ENCODE peak calls at places on chromosomes 2 and 18, in seven cellular contexts. G, Z, O, K, Y, H and W are unnamed samples.

GRCh38 chr2:105358593-105358992 is 21.3 kb downstream of the C2orf49 start:
- DNase-seq in K (no peak), Y (no peak), Z (no peak), H (no peak), O (no peak), G (no peak), W (no peak)

GRCh38 chr2:88265352-88265960 is 95.3 kb downstream of the THNSL2 start:
- DNase-seq in Y (no peak), K (no peak), H (no peak), G (no peak), Z (peak; percentile 17), O (no peak), W (no peak)

GRCh38 chr2:72089028-72089427 is 58.6 kb downstream of the CYP26B1 start:
- DNase-seq in H (no peak), Z (no peak), K (no peak), G (no peak), Y (no peak), O (no peak), W (no peak)

GRCh38 chr2:71466301-71467179 is 13.2 kb downstream of the DYSF start:
- DNase-seq in Y (no peak), O (no peak), Z (no peak), H (peak; percentile 37), G (no peak), K (peak; percentile 55), W (no peak)

GRCh38 chr2:42238644-42239288 is 69.6 kb downstream of the EML4 start:
- DNase-seq in O (peak; percentile 39), G (peak; percentile 26), Y (no peak), H (no peak), K (peak; percentile 1), Z (no peak), W (no peak)

GRCh38 chr18:39796413-39796812 is 2158.6 kb upstream of the PIK3C3 start:
- DNase-seq in O (no peak), Y (no peak), K (no peak), G (no peak), H (no peak), Z (no peak), W (no peak)

GRCh38 chr2:16068233-16068940 is 128.0 kb downstream of the MYCN start:
- DNase-seq in K (no peak), G (no peak), H (no peak), Y (no peak), Z (no peak), O (no peak), W (no peak)

GRCh38 chr18:47427951-47428350 is 176.5 kb upstream of the SKOR2 start:
- DNase-seq in H (no peak), Y (no peak), G (no peak), Z (no peak), K (no peak), O (no peak), W (no peak)

GRCh38 chr2:13010283-13010682 is 293.5 kb downstream of the TRIB2 start:
- DNase-seq in H (no peak), Y (no peak), O (no peak), Z (no peak), G (no peak), K (no peak), W (no peak)

GRCh38 chr18:48330016-48330991 is 78.9 kb downstream of the ZBTB7C start:
- DNase-seq in H (no peak), G (no peak), O (no peak), Y (no peak), K (peak; percentile 37), Z (no peak), W (peak; percentile 94)

GRCh38 chr2:126864861-126865260 is 33.8 kb upstream of the TEX51 start:
- DNase-seq in Y (no peak), Z (no peak), K (no peak), G (no peak), O (no peak), H (no peak), W (no peak)

GRCh38 chr2:67867735-67868134 is 195.1 kb downstream of the C1D start:
- DNase-seq in G (no peak), Y (no peak), K (no peak), O (no peak), H (no peak), Z (no peak), W (no peak)

GRCh38 chr2:47551800-47552525 is 149.0 kb downstream of the MSH2 start:
- DNase-seq in K (no peak), Y (no peak), O (no peak), H (no peak), Z (no peak), G (no peak), W (no peak)

GRCh38 chr18:46821856-46822711 is 65.2 kb upstream of the ST8SIA5 start:
- DNase-seq in K (no peak), O (no peak), G (no peak), Y (no peak), Z (no peak), H (no peak), W (no peak)

GRCh38 chr2:139478191-139478914 is 698.2 kb upstream of the NXPH2 start:
- DNase-seq in Z (no peak), Y (no peak), G (no peak), K (peak; percentile 94), H (no peak), O (no peak), W (no peak)

GRCh38 chr2:186181625-186182024 is 304.4 kb upstream of the ZC3H15 start:
- DNase-seq in Y (no peak), H (no peak), Z (no peak), K (no peak), O (no peak), G (no peak), W (no peak)

GRCh38 chr18:75212626-75213110 is 2.1 kb downstream of the TSHZ1 start:
- DNase-seq in Z (no peak), K (no peak), O (no peak), H (no peak), Y (no peak), G (no peak), W (peak; percentile 20)

GRCh38 chr2:237744613-237745249 is 53.8 kb upstream of the RBM44 start:
- DNase-seq in G (peak; percentile 80), K (peak; percentile 27), Y (peak; percentile 46), O (peak; percentile 89), Z (peak; percentile 27), H (peak; percentile 84), W (no peak)

GRCh38 chr18:11607897-11608296 is 1.5 kb upstream of the SLC35G4 start:
- DNase-seq in G (no peak), Y (no peak), Z (no peak), K (no peak), O (no peak), H (no peak), W (no peak)